ENCODE peak calls at places on chromosomes 5 and 9, in eight cellular contexts. I is HepG2, N is adrenal gland, Q is Caco-2, R is OCI-LY7, X is PC-3, E is Peyer's patch, Y is tibial artery. Z is an unnamed sample.

GRCh38 chr5:153626836-153627235 is 136.4 kb downstream of the GRIA1 start:
- DNase-seq in X (no peak), Y (no peak), N (no peak), E (no peak), Q (no peak), I (no peak), R (no peak), Z (no peak)

GRCh38 chr5:141814064-141814982 is 63.9 kb downstream of the PCDH1 start:
- DNase-seq in R (peak; percentile 43), Q (peak; percentile 76), I (peak; percentile 34), N (peak; percentile 45), X (peak; percentile 64), Y (no peak), E (peak; percentile 26), Z (peak; percentile 67)

GRCh38 chr5:94709277-94709676 is 90.8 kb downstream of the SLF1 start:
- DNase-seq in Y (no peak), X (no peak), Q (no peak), R (no peak), N (no peak), E (no peak), I (no peak), Z (no peak)

GRCh38 chr5:15489571-15490235 is 10.3 kb upstream of the FBXL7 start:
- DNase-seq in I (no peak), X (no peak), Q (no peak), Y (no peak), R (no peak), N (no peak), E (no peak), Z (no peak)

GRCh38 chr9:37729499-37729898 is 24.1 kb upstream of the TRMT10B start:
- DNase-seq in R (no peak), N (no peak), E (no peak), X (no peak), Q (no peak), I (no peak), Y (no peak), Z (no peak)

GRCh38 chr5:139878093-139878492 is 82.5 kb downstream of the PSD2 start:
- DNase-seq in X (peak; percentile 26), Y (no peak), I (no peak), R (no peak), E (no peak), N (no peak), Q (no peak), Z (peak; percentile 9)

GRCh38 chr9:125579030-125579932 is 127.7 kb downstream of the MAPKAP1 start:
- DNase-seq in Y (no peak), N (no peak), E (no peak), Q (no peak), X (no peak), I (no peak), R (no peak), Z (no peak)

GRCh38 chr9:5626727-5627634 is 1.9 kb upstream of the RIC1 start:
- DNase-seq in X (peak; percentile 36), N (no peak), Q (no peak), I (no peak), Y (peak; percentile 77), E (peak; percentile 50), R (peak; percentile 98), Z (peak; percentile 55)

DNA sequence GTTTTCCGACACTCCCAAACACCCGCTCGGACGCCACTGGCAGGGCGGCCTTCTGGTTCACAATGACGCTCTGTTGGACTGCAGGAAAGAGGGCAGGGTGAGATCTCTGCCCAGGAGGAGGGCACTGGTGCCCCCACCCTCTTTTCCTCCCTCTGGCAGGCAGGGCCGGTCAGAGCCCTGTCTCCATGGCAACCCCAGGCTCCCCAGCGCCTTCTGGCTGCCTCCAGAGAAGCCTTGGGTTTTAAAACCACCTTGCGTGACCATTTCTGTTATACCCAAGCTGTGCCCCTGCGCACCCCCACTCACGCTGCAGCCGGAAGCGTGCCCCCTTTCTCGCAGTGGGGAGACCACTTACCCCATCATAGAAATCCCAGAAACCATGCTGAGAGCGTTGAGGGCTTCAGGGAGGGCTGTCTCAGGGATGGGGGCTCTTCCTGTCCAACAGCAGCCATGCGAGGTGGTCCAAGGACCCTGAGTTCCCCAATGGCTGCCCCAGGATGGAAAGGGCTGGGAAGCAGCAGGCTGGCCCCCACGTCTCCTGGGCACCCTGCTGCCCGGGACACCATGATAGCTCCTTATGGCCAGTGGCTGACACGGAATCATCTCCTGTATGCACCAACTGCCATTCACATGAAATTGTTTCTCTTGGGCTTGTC is 7.3 kb downstream of the C9orf50 start:
- DNase-seq in N (no peak), Q (no peak), R (no peak), X (no peak), E (no peak), Y (no peak), I (no peak), Z (no peak)
- TF ChIP-seq CTCF in N (no peak), Q (no peak), R (no peak), X (no peak), E (no peak), Y (no peak), I (no peak), Z (no peak)

GRCh38 chr5:126973193-126973592 is 57.2 kb downstream of the MARCHF3 start:
- DNase-seq in Q (no peak), X (no peak), Y (no peak), N (no peak), E (no peak), I (peak; percentile 5), R (peak; percentile 24), Z (no peak)

GRCh38 chr5:126972062-126972895 is 58.1 kb downstream of the MARCHF3 start:
- DNase-seq in X (no peak), R (peak; percentile 83), Y (no peak), I (peak; percentile 39), Q (no peak), N (no peak), E (peak; percentile 35), Z (no peak)

GRCh38 chr5:126978258-126978657 is 52.1 kb downstream of the MARCHF3 start:
- DNase-seq in X (no peak), R (no peak), I (no peak), E (no peak), N (no peak), Y (no peak), Q (no peak), Z (no peak)

GRCh38 chr5:126975791-126976190 is 54.6 kb downstream of the MARCHF3 start:
- DNase-seq in X (no peak), N (no peak), Q (no peak), E (no peak), R (no peak), I (no peak), Y (no peak), Z (no peak)

GRCh38 chr5:126976520-126977172 is 53.7 kb downstream of the MARCHF3 start:
- DNase-seq in Q (no peak), X (no peak), Y (no peak), E (no peak), R (no peak), N (no peak), I (no peak), Z (no peak)
- H3K4me1 ChIP-seq in Q (no peaks in the 10 kb centered on the region), X (no peaks in the 10 kb centered on the region), Y (no peaks in the 10 kb centered on the region), E (peaks cover 17% of the 10 kb centered on the region), R (peaks cover 48% of the 10 kb centered on the region), N (no peaks in the 10 kb centered on the region), I (peaks cover 19% of the 10 kb centered on the region), Z (no peaks in the 10 kb centered on the region)

GRCh38 chr5:14256756-14257393 is 113.7 kb downstream of the TRIO start:
- DNase-seq in E (no peak), Y (no peak), Q (no peak), R (no peak), N (no peak), X (peak; percentile 74), I (no peak), Z (no peak)

GRCh38 chr5:14260637-14261036 is 117.5 kb downstream of the TRIO start:
- DNase-seq in R (no peak), E (no peak), Y (no peak), I (no peak), N (no peak), X (no peak), Q (no peak), Z (no peak)

GRCh38 chr5:14261237-14261636 is 118.1 kb downstream of the TRIO start:
- DNase-seq in Q (no peak), E (no peak), N (no peak), R (peak; percentile 16), X (no peak), I (no peak), Y (no peak), Z (no peak)

GRCh38 chr5:14257995-14258403 is 114.9 kb downstream of the TRIO start:
- DNase-seq in Y (no peak), X (no peak), N (no peak), E (no peak), Q (no peak), I (no peak), R (no peak), Z (no peak)

GRCh38 chr5:14258840-14259239 is 115.7 kb downstream of the TRIO start:
- DNase-seq in X (no peak), I (no peak), N (no peak), E (no peak), Y (no peak), R (no peak), Q (no peak), Z (no peak)
- TF ChIP-seq CTCF in X (no peak), I (no peak), N (no peak), E (no peak), Y (no peak), R (no peak), Q (no peak), Z (no peak)

DNA sequence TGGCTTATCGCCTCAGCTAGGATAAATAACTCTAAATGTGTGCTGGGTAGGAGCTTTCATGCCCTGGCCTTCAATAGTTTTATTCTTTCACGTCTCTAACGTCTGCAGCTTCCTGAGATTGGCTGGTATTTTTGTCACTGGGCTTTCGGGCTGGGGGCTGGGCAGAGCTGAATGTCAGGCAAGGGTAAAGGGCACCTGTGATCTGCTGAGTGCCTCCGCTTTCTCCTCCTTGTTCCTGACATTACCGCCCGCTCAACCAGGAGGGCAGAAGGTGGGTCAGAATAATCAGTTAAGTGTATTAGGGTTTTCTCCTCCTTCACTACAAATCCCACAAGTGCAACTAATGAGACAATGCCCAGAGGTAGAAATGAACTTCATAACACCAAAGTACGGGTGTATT is 216.6 kb downstream of the TSSK1B start:
- DNase-seq in Y (no peak), I (no peak), R (no peak), E (no peak), N (no peak), X (no peak), Q (no peak), Z (no peak)
- H3K4me1 ChIP-seq in Y (no peaks in the 10 kb centered on the region), I (no peaks in the 10 kb centered on the region), R (no peaks in the 10 kb centered on the region), E (no peaks in the 10 kb centered on the region), N (no peaks in the 10 kb centered on the region), X (peaks cover 32% of the 10 kb centered on the region), Q (no peaks in the 10 kb centered on the region), Z (peaks cover 6% of the 10 kb centered on the region)

DNA sequence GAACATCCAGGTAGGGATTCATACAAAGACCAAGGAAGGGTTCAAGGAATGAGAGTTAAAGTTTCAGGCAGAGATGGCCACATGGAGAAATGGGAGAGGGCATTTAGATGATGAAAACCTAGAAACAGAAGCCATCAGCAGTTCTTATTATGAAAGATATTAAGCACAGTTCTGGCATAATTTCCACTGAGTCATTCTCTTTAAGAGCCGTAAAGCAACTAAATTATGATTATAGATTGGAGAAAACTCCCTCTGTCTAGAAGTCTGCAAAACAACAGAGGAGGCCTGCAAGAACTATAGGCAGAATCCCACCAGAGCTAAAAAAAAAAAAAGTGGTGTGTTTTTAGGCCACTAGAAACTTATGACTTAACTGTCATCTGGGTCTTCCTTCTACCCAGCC is 157.1 kb upstream of the MPDZ start:
- DNase-seq in Y (no peak), E (no peak), X (no peak), Q (no peak), I (no peak), N (no peak), R (no peak), Z (no peak)
- TF ChIP-seq CTCF in Y (no peak), E (no peak), X (no peak), Q (no peak), I (no peak), N (no peak), R (no peak), Z (no peak)

Z was measured in PC-9.